ENCODE peak calls at places on chromosomes 12 and 14, in six cellular contexts. T is AG08395; G is tibial artery; E is activated T-cell treated with anti-CD3 and anti-CD28 coated beads, Interleukin-2, amount 50 U/mL, for 48 hours; K is LoVo; D is substantia nigra. X is an unnamed sample.

GRCh38 chr12:14185441-14186192 is 179.9 kb upstream of the ATF7IP start:
- DNase-seq in T (peak), G (no peak), E (no peak), K (peak), D (no peak), X (peak)

GRCh38 chr14:89137514-89138163 is 279.4 kb downstream of the FOXN3 start:
- DNase-seq in T (peak), G (peak), E (no peak), K (peak), D (no peak), X (peak)

GRCh38 chr12:49189731-49190314 is 943 bp upstream of the TUBA1A start:
- DNase-seq in T (no peak), G (no peak), E (no peak), K (no peak), D (no peak), X (no peak)

GRCh38 chr12:91007531-91008290 is 2.9 kb upstream of the EPYC start:
- DNase-seq in T (no peak), G (no peak), E (no peak), K (no peak), D (no peak), X (no peak)

GRCh38 chr12:95942106-95942531 is 295 bp downstream of the CCDC38 start:
- DNase-seq in T (no peak), G (no peak), E (no peak), K (peak), D (no peak), X (no peak)

GRCh38 chr14:104096751-104097700 is 11.5 kb downstream of the ASPG start:
- DNase-seq in T (no peak), G (no peak), E (no peak), K (no peak), D (no peak), X (no peak)

GRCh38 chr14:68225321-68225720 is 405.7 kb downstream of the RAD51B start:
- DNase-seq in T (no peak), G (no peak), E (no peak), K (no peak), D (no peak), X (no peak)

GRCh38 chr12:47902131-47902639 is 2.6 kb downstream of the VDR start:
- DNase-seq in T (no peak), G (no peak), E (no peak), K (no peak), D (no peak), X (no peak)

GRCh38 chr14:31206536-31207286 is 882 bp downstream of the HECTD1 start:
- DNase-seq in T (peak), G (peak), E (peak), K (no peak), D (peak), X (peak)

GRCh38 chr12:24972078-24972477 is 23.2 kb upstream of the BCAT1 start:
- DNase-seq in T (no peak), G (no peak), E (no peak), K (no peak), D (no peak), X (no peak)

GRCh38 chr12:105573574-105573973 is 243.1 kb downstream of the C12orf75 start:
- DNase-seq in T (no peak), G (no peak), E (no peak), K (no peak), D (no peak), X (no peak)

GRCh38 chr14:76564471-76565119 is 188.7 kb downstream of the ESRRB start:
- DNase-seq in T (no peak), G (no peak), E (no peak), K (no peak), D (no peak), X (no peak)

GRCh38 chr12:1972260-1972659 is 32.0 kb downstream of the DCP1B start:
- DNase-seq in T (peak), G (no peak), E (no peak), K (no peak), D (no peak), X (peak)

GRCh38 chr12:42798811-42799438 is 209.4 kb upstream of the PRICKLE1 start:
- DNase-seq in T (peak), G (no peak), E (no peak), K (no peak), D (no peak), X (peak)

GRCh38 chr12:100447405-100447804 is 26.3 kb upstream of the NR1H4 start:
- DNase-seq in T (no peak), G (no peak), E (no peak), K (no peak), D (no peak), X (no peak)

GRCh38 chr14:23406244-23406643 is 1.8 kb downstream of the MYH6 start:
- DNase-seq in T (no peak), G (no peak), E (no peak), K (no peak), D (no peak), X (no peak)

GRCh38 chr12:48901278-48901677 is 24.0 kb downstream of the FKBP11 start:
- DNase-seq in T (peak), G (no peak), E (no peak), K (no peak), D (no peak), X (peak)

GRCh38 chr12:24888813-24889212 is 60.1 kb downstream of the BCAT1 start:
- DNase-seq in T (no peak), G (no peak), E (no peak), K (no peak), D (no peak), X (no peak)

GRCh38 chr12:128617304-128617833 is 206.4 kb downstream of the SLC15A4 start:
- DNase-seq in T (no peak), G (no peak), E (no peak), K (no peak), D (no peak), X (no peak)

GRCh38 chr14:48096869-48097268 is 421.5 kb upstream of the MDGA2 start:
- DNase-seq in T (no peak), G (no peak), E (no peak), K (no peak), D (no peak), X (no peak)

GRCh38 chr12:43407816-43408645 is 144.0 kb downstream of the ADAMTS20 start:
- DNase-seq in T (no peak), G (no peak), E (no peak), K (no peak), D (no peak), X (peak)

GRCh38 chr14:54225457-54225856 is 171.3 kb upstream of the CDKN3 start:
- DNase-seq in T (no peak), G (no peak), E (no peak), K (no peak), D (no peak), X (no peak)

GRCh38 chr12:11927311-11927935 is 143.3 kb upstream of the BCL2L14 start:
- DNase-seq in T (no peak), G (no peak), E (no peak), K (no peak), D (no peak), X (no peak)

GRCh38 chr12:128829870-128830504 is 6.2 kb upstream of the SLC15A4 start:
- DNase-seq in T (no peak), G (no peak), E (peak), K (no peak), D (peak), X (no peak)

GRCh38 chr12:51590347-51591019 is 550 bp upstream of the SCN8A start:
- DNase-seq in T (peak), G (peak), E (peak), K (peak), D (peak), X (peak)

GRCh38 chr12:121534495-121535148 is 46.2 kb downstream of the KDM2B start:
- DNase-seq in T (no peak), G (no peak), E (peak), K (no peak), D (no peak), X (no peak)

GRCh38 chr12:23115984-23116383 is 491.0 kb downstream of the ETNK1 start:
- DNase-seq in T (no peak), G (no peak), E (no peak), K (no peak), D (no peak), X (no peak)

GRCh38 chr12:109923481-109924245 is 23.6 kb downstream of the TCHP start:
- DNase-seq in T (no peak), G (no peak), E (no peak), K (no peak), D (no peak), X (no peak)

GRCh38 chr14:55309761-55310365 is 38.6 kb downstream of the FBXO34 start:
- DNase-seq in T (no peak), G (no peak), E (no peak), K (no peak), D (no peak), X (no peak)

GRCh38 chr12:118103601-118104382 is at the start of gene VSIG10:
- DNase-seq in T (peak), G (peak), E (peak), K (peak), D (peak), X (peak)

GRCh38 chr12:93741741-93742085 is 64.5 kb downstream of the CRADD start:
- DNase-seq in T (peak), G (no peak), E (no peak), K (peak), D (no peak), X (peak)

GRCh38 chr14:54589843-54590242 is 22.9 kb downstream of the SAMD4A start:
- DNase-seq in T (no peak), G (no peak), E (no peak), K (no peak), D (no peak), X (no peak)

GRCh38 chr14:83632375-83632774 is 1897.6 kb upstream of the FLRT2 start:
- DNase-seq in T (no peak), G (no peak), E (no peak), K (no peak), D (no peak), X (no peak)

GRCh38 chr12:123104809-123105208 is 46.1 kb downstream of the PITPNM2 start:
- DNase-seq in T (no peak), G (no peak), E (no peak), K (no peak), D (no peak), X (no peak)

GRCh38 chr14:93655078-93655750 is 133.1 kb downstream of the PRIMA1 start:
- DNase-seq in T (peak), G (no peak), E (no peak), K (peak), D (no peak), X (peak)

GRCh38 chr14:84483072-84483410 is 1046.9 kb upstream of the FLRT2 start:
- DNase-seq in T (no peak), G (no peak), E (no peak), K (no peak), D (no peak), X (no peak)

GRCh38 chr12:72072613-72073212 is 134.1 kb downstream of the TPH2 start:
- DNase-seq in T (no peak), G (no peak), E (no peak), K (no peak), D (no peak), X (no peak)

GRCh38 chr12:57129311-57130288 is 1.3 kb downstream of the LRP1 start:
- DNase-seq in T (peak), G (peak), E (no peak), K (no peak), D (no peak), X (no peak)